ENCODE peak calls at places on chromosomes 4 and X, in six cellular contexts. Q is stomach, U is prostate gland, Y is GM23338, Z is K562, E is sigmoid colon. S is an unnamed sample. For H3K4me1, the result is how much of the 10 kb centered on the place peaks cover.

GRCh38 chr4:164251257-164251656 is 502.7 kb upstream of the SMIM31 start:
- DNase-seq in Q (no peak), U (peak), Y (no peak), Z (no peak), E (no peak), S (no peak)

GRCh38 chr4:23819041-23819511 is 70.8 kb downstream of the PPARGC1A start:
- DNase-seq in Q (no peak), U (no peak), Y (no peak), Z (no peak), E (no peak), S (no peak)

GRCh38 chr4:3291411-3291968 is 1.3 kb upstream of the RGS12 start:
- DNase-seq in Q (peak), U (peak), Y (peak), Z (no peak), E (no peak), S (no peak)

GRCh38 chr4:6926681-6927478 is 17.3 kb downstream of the TBC1D14 start:
- DNase-seq in Q (peak), U (peak), Y (no peak), Z (peak), E (no peak), S (no peak)

GRCh38 chr4:139530833-139531427 is 25.1 kb downstream of the SETD7 start:
- DNase-seq in Q (peak), U (no peak), Y (peak), Z (peak), E (no peak), S (no peak)

GRCh38 chr4:159413252-159413941 is 310.5 kb downstream of the RAPGEF2 start:
- DNase-seq in Q (no peak), U (no peak), Y (no peak), Z (no peak), E (no peak), S (no peak)

GRCh38 chr4:1195109-1195671 is 22.8 kb upstream of the SPON2 start:
- DNase-seq in Q (peak), U (no peak), Y (no peak), Z (no peak), E (peak), S (no peak)

GRCh38 chr4:59727745-59728144 is 1472.4 kb upstream of the ADGRL3 start:
- DNase-seq in Q (no peak), U (no peak), Y (no peak), Z (no peak), E (no peak), S (no peak)

GRCh38 chr4:109967798-109968520 is 55.3 kb downstream of the EGF start:
- DNase-seq in Q (no peak), U (no peak), Y (no peak), Z (no peak), E (no peak), S (no peak)

GRCh38 chr4:184937745-184938144 is 80.5 kb upstream of the HELT start:
- DNase-seq in Q (no peak), U (peak), Y (peak), Z (no peak), E (no peak), S (no peak)

GRCh38 chr4:56656346-56656643 is 24.8 kb downstream of the HOPX start:
- DNase-seq in Q (peak), U (no peak), Y (peak), Z (no peak), E (no peak), S (no peak)

DNA sequence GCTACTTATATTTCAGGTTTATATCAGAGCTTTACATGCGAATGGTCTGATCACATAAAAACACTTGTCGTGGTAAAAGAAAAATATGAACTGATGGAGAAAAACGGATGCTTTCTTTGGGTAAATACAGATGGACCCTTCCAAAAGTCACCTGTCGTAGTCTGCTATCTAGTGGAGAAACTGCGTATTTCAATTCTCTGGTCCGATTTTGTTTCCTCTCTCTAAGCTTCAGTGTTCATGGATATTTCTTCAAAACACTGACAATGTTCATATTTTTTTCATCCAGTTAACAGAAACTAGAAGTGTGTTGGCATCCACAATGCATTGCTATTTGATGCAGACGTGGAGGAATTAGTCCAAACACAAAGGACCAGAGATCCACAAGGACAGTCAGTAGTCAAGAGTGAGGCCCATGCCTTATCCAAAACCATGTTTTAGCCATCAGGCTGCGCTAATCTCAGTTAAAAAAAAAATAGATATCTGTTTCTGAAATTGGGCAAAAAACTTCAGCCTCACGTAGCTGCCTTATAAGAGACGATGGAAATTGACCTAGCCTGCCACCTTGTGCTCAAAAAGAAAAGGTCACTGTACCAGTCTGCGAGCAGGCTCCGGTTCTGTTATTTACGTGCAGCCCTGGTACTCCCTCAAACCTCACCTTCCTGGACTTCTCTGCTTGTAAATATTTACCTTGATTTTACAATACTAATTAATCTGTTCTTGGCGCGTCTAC is 16.0 kb downstream of the MEPE start:
- DNase-seq in Q (peak), U (peak), Y (peak), Z (peak), E (peak), S (no peak)
- H3K4me3 ChIP-seq in Q (no peak), U (no peak), Y (peak), Z (no peak), E (no peak), S (peak)

DNA sequence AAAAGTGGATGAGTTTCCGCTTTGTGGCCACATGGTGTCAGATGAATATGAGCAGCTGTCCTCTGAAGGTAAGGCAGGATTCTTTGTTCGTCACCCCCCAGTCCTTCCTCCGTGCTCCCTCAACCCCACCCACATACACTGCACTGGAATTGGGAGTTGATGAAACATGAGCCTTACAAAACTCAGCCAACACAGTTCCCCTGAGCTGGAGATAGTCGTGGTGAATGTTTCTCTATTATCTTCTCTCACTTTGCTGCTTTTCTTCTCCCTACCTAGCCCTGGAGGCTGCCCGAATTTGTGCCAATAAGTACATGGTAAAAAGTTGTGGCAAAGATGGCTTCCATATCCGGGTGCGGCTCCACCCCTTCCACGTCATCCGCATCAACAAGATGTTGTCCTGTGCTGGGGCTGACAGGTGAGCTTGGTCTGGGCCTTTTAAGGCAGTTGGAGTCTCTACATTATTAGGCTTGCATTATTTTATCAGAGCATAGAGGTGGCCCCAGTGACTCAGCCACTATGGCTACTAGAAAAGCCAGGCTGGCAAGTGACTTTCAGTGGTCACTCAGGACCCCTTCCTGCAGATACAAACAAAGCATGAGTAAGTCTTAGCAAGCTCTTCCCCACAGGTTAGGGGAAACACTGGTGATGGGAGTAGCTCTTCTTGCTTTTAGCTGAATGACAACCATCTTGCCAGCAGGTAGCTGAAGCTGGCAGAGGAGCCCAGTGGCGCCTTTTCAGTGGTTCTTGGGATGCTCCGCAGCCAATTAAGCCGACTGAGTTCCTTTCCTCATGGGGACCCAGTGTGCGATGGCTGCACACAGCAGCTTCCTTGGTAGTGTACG is 1.6 kb downstream of the RPL10 start:
- DNase-seq in Q (no peak), U (no peak), Y (no peak), Z (peak), E (no peak), S (no peak)
- TF ChIP-seq POLR2AphosphoS5 in Q (peak), U (no peak), Y (no peak), Z (no peak), E (peak), S (no peak)

DNA sequence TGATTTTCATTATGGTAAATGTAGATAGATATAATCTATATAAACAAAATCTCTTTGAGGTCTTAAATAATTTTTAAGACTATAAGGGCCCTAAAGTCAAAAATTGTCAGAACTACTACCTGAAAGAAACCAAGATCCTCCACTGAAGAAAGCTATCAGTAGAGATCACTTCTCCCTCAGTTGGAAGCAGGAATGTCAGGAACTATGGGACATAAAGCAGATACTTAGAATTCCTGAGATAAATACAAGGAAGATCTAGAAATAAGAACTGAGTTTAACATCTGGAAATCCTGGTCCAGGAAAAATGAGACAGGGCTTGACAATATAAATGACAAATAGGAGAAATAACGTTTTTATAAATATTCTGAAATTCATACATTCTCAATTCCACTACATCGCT is 97.2 kb downstream of the ADAMTS3 start:
- DNase-seq in Q (no peak), U (no peak), Y (peak), Z (no peak), E (no peak), S (no peak)
- H3K4me1 ChIP-seq in Q (under half), U (under half), Y (under half), Z (under half), E (under half), S (under half)

GRCh38 chr4:132827522-132827921 is 321.6 kb upstream of the PCDH10 start:
- DNase-seq in Q (no peak), U (no peak), Y (no peak), Z (no peak), E (no peak), S (no peak)
- H3K4me3 ChIP-seq in Q (no peak), U (no peak), Y (no peak), Z (no peak), E (no peak), S (no peak)

GRCh38 chr4:168496834-168497233 is at the start of gene PALLD:
- DNase-seq in Q (no peak), U (no peak), Y (no peak), Z (no peak), E (no peak), S (no peak)
- TF ChIP-seq POLR2AphosphoS5 in Q (no peak), U (no peak), Y (no peak), Z (no peak), E (no peak), S (no peak)

DNA sequence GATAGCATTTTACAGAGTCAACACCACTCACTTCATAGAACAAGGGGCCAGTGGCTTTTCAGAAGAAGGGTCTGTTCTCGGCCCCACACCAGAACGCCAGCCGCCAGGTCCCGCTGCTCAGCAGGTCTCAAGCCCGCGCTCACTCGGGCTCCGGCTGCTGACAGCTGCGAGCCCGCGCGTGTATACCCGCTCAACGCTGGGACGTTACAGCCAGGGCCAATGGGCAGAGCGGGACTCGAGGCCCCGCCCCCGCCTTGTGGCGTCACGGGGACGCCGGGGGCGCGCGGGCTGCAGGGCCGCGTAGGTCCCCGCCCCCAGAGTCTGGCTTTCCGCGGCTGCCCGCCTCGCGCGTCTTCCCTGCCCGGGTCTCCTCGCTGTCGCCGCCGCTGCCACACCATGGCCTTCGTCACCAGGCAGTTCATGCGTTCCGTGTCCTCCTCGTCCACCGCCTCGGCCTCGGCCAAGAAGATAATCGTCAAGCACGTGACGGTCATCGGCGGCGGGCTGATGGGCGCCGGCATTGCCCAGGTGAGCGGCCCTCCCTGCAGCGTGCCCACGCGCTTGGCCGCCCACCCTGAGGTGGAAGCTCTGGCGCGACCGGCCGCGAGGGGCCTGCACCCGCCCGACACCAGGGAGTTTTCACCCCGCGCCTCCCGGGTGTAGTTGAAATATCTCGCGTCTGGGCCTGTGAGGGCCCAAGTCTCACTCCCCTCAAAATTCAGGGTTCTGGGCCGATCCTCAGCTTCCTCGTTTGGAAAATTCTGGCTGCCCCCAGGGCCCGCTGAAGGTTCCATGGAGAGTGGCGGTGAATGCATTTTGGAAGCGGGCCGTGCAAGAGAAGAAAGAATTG is at the start of gene HADH:
- DNase-seq in Q (peak), U (peak), Y (peak), Z (peak), E (peak), S (peak)
- H3K4me1 ChIP-seq in Q (under half), U (under half), Y (under half), Z (under half), E (half or more), S (under half)

GRCh38 chr4:95552942-95553550 is 4.3 kb upstream of the UNC5C start:
- DNase-seq in Q (no peak), U (no peak), Y (no peak), Z (no peak), E (no peak), S (no peak)
- H3K4me3 ChIP-seq in Q (no peak), U (no peak), Y (no peak), Z (no peak), E (no peak), S (no peak)